ENCODE peak calls at places on chromosome 9, in four cellular contexts. One of them, this sample, is unnamed.

GRCh38 chr9:69371001-69371400 is 46.0 kb downstream of the ENTREP1 start:
- DNase-seq in nephron progenitor cell: no peak
- DNase-seq in IMR-90: peak
- DNase-seq in AG09319: no peak
- DNase-seq in this sample: no peak

GRCh38 chr9:114588671-114589526 is 1.3 kb downstream of the ATP6V1G1 start:
- DNase-seq in AG09319: no peak
- DNase-seq in IMR-90: peak
- DNase-seq in nephron progenitor cell: no peak
- DNase-seq in this sample: no peak

GRCh38 chr9:86057491-86057890 is 41.9 kb downstream of the GOLM1 start:
- DNase-seq in IMR-90: no peak
- DNase-seq in nephron progenitor cell: no peak
- DNase-seq in AG09319: no peak
- DNase-seq in this sample: no peak

GRCh38 chr9:35341585-35341984 is 148.3 kb upstream of the RUSC2 start:
- DNase-seq in IMR-90: peak
- DNase-seq in AG09319: peak
- DNase-seq in nephron progenitor cell: no peak
- DNase-seq in this sample: no peak

GRCh38 chr9:71490810-71491209 is 277.5 kb downstream of the CEMIP2 start:
- DNase-seq in nephron progenitor cell: no peak
- DNase-seq in AG09319: no peak
- DNase-seq in IMR-90: no peak
- DNase-seq in this sample: no peak

GRCh38 chr9:128098936-128099931 is 28.3 kb downstream of the PTGES2 start:
- DNase-seq in IMR-90: no peak
- DNase-seq in AG09319: no peak
- DNase-seq in nephron progenitor cell: no peak
- DNase-seq in this sample: no peak

GRCh38 chr9:21836437-21837161 is 34.2 kb downstream of the MTAP start:
- DNase-seq in IMR-90: peak
- DNase-seq in nephron progenitor cell: no peak
- DNase-seq in AG09319: peak
- DNase-seq in this sample: no peak

GRCh38 chr9:113669523-113670115 is 206.1 kb downstream of the RGS3 start:
- DNase-seq in IMR-90: peak
- DNase-seq in AG09319: peak
- DNase-seq in nephron progenitor cell: no peak
- DNase-seq in this sample: no peak

GRCh38 chr9:125343518-125344284 is 82.1 kb downstream of the GAPVD1 start:
- DNase-seq in IMR-90: peak
- DNase-seq in AG09319: peak
- DNase-seq in nephron progenitor cell: no peak
- DNase-seq in this sample: no peak

GRCh38 chr9:129796029-129796910 is 6.7 kb upstream of the TOR1B start:
- DNase-seq in IMR-90: no peak
- DNase-seq in AG09319: no peak
- DNase-seq in nephron progenitor cell: no peak
- DNase-seq in this sample: no peak

GRCh38 chr9:32378496-32378895 is 5.9 kb upstream of the ACO1 start:
- DNase-seq in AG09319: peak
- DNase-seq in nephron progenitor cell: peak
- DNase-seq in IMR-90: peak
- DNase-seq in this sample: peak

GRCh38 chr9:121226186-121226585 is 24.5 kb upstream of the RAB14 start:
- DNase-seq in IMR-90: peak
- DNase-seq in nephron progenitor cell: no peak
- DNase-seq in AG09319: no peak
- DNase-seq in this sample: no peak

GRCh38 chr9:19173598-19174125 is 46.4 kb upstream of the PLIN2 start:
- DNase-seq in AG09319: no peak
- DNase-seq in IMR-90: no peak
- DNase-seq in nephron progenitor cell: no peak
- DNase-seq in this sample: no peak